ENCODE peak calls at places on chromosomes 6 and 20, in six cellular contexts. One of them, this sample, is unnamed.

GRCh38 chr20:20391115-20391514 is 23.2 kb downstream of the INSM1 start:
- DNase-seq in H9: no peak
- DNase-seq in trophoblast cell: no peak
- DNase-seq in neuronal stem cell: no peak
- DNase-seq in H1: no peak
- DNase-seq in IMR-90: no peak
- DNase-seq in this sample: no peak

GRCh38 chr6:100998111-100998510 is 117.0 kb upstream of the ASCC3 start:
- DNase-seq in trophoblast cell: peak
- DNase-seq in H9: no peak
- DNase-seq in IMR-90: peak
- DNase-seq in H1: no peak
- DNase-seq in neuronal stem cell: no peak
- DNase-seq in this sample: peak

GRCh38 chr6:111663692-111664564 is 58.2 kb upstream of the TRAF3IP2 start:
- DNase-seq in H9: peak
- DNase-seq in IMR-90: peak
- DNase-seq in H1: peak
- DNase-seq in trophoblast cell: peak
- DNase-seq in neuronal stem cell: peak
- DNase-seq in this sample: peak

GRCh38 chr6:73688351-73688750 is 7.7 kb upstream of the CD109 start:
- DNase-seq in H9: no peak
- DNase-seq in neuronal stem cell: no peak
- DNase-seq in H1: no peak
- DNase-seq in IMR-90: no peak
- DNase-seq in trophoblast cell: no peak
- DNase-seq in this sample: no peak

GRCh38 chr6:123953920-123954319 is 150.3 kb downstream of the NKAIN2 start:
- DNase-seq in H9: peak
- DNase-seq in neuronal stem cell: no peak
- DNase-seq in IMR-90: no peak
- DNase-seq in trophoblast cell: no peak
- DNase-seq in H1: no peak
- DNase-seq in this sample: no peak

GRCh38 chr20:57991211-57991841 is 237.1 kb downstream of the ANKRD60 start:
- DNase-seq in neuronal stem cell: no peak
- DNase-seq in H9: no peak
- DNase-seq in IMR-90: no peak
- DNase-seq in trophoblast cell: peak
- DNase-seq in H1: no peak
- DNase-seq in this sample: no peak

GRCh38 chr20:48716086-48716485 is 111.7 kb downstream of the PREX1 start:
- DNase-seq in IMR-90: no peak
- DNase-seq in trophoblast cell: no peak
- DNase-seq in neuronal stem cell: no peak
- DNase-seq in H9: no peak
- DNase-seq in H1: no peak
- DNase-seq in this sample: no peak

GRCh38 chr6:66264376-66264775 is 557.4 kb upstream of the EYS start:
- DNase-seq in H9: no peak
- DNase-seq in trophoblast cell: no peak
- DNase-seq in IMR-90: no peak
- DNase-seq in H1: no peak
- DNase-seq in neuronal stem cell: no peak
- DNase-seq in this sample: no peak

GRCh38 chr6:96794980-96795379 is 42.3 kb downstream of the GPR63 start:
- DNase-seq in trophoblast cell: peak
- DNase-seq in neuronal stem cell: no peak
- DNase-seq in IMR-90: peak
- DNase-seq in H9: no peak
- DNase-seq in H1: no peak
- DNase-seq in this sample: peak

GRCh38 chr6:50271817-50272216 is 222.1 kb upstream of the DEFB112 start:
- DNase-seq in neuronal stem cell: no peak
- DNase-seq in H9: no peak
- DNase-seq in H1: no peak
- DNase-seq in IMR-90: no peak
- DNase-seq in trophoblast cell: no peak
- DNase-seq in this sample: no peak

GRCh38 chr6:34132486-34133185 is 13.3 kb downstream of the GRM4 start:
- DNase-seq in H1: peak
- DNase-seq in neuronal stem cell: peak
- DNase-seq in IMR-90: peak
- DNase-seq in trophoblast cell: peak
- DNase-seq in H9: peak
- DNase-seq in this sample: peak

GRCh38 chr6:61711849-61712248 is 574.2 kb downstream of the KHDRBS2 start:
- DNase-seq in H9: peak
- DNase-seq in H1: peak
- DNase-seq in trophoblast cell: no peak
- DNase-seq in neuronal stem cell: peak
- DNase-seq in IMR-90: no peak
- DNase-seq in this sample: peak

GRCh38 chr6:138109042-138109997 is 2.1 kb upstream of the PERP start:
- DNase-seq in neuronal stem cell: peak
- DNase-seq in trophoblast cell: peak
- DNase-seq in IMR-90: peak
- DNase-seq in H1: peak
- DNase-seq in H9: no peak
- DNase-seq in this sample: peak

GRCh38 chr20:23061713-23062561 is 12.5 kb upstream of the THBD start:
- DNase-seq in neuronal stem cell: no peak
- DNase-seq in trophoblast cell: peak
- DNase-seq in H9: peak
- DNase-seq in H1: peak
- DNase-seq in IMR-90: peak
- DNase-seq in this sample: peak

GRCh38 chr20:36859700-36860330 is 16.1 kb upstream of the TLDC2 start:
- DNase-seq in H1: no peak
- DNase-seq in IMR-90: no peak
- DNase-seq in H9: no peak
- DNase-seq in trophoblast cell: no peak
- DNase-seq in neuronal stem cell: no peak
- DNase-seq in this sample: peak

GRCh38 chr6:20334334-20334733 is 67.3 kb upstream of the E2F3 start:
- DNase-seq in H1: no peak
- DNase-seq in IMR-90: no peak
- DNase-seq in trophoblast cell: no peak
- DNase-seq in H9: peak
- DNase-seq in neuronal stem cell: no peak
- DNase-seq in this sample: no peak

GRCh38 chr6:27865952-27866369 is 46.2 kb downstream of the OR2B2 start:
- DNase-seq in neuronal stem cell: no peak
- DNase-seq in trophoblast cell: no peak
- DNase-seq in IMR-90: no peak
- DNase-seq in H9: peak
- DNase-seq in H1: peak
- DNase-seq in this sample: no peak

GRCh38 chr20:25039697-25040437 is 18.1 kb downstream of the ACSS1 start:
- DNase-seq in IMR-90: peak
- DNase-seq in H9: no peak
- DNase-seq in neuronal stem cell: no peak
- DNase-seq in trophoblast cell: no peak
- DNase-seq in H1: no peak
- DNase-seq in this sample: peak

GRCh38 chr6:112802154-112802553 is 455.0 kb downstream of the RFPL4B start:
- DNase-seq in H9: no peak
- DNase-seq in H1: no peak
- DNase-seq in trophoblast cell: no peak
- DNase-seq in IMR-90: peak
- DNase-seq in neuronal stem cell: no peak
- DNase-seq in this sample: peak

GRCh38 chr6:132715204-132715603 is 1.3 kb upstream of the VNN1 start:
- DNase-seq in H9: peak
- DNase-seq in H1: peak
- DNase-seq in IMR-90: peak
- DNase-seq in neuronal stem cell: peak
- DNase-seq in trophoblast cell: peak
- DNase-seq in this sample: peak

GRCh38 chr20:54623923-54624569 is 148.7 kb downstream of the DOK5 start:
- DNase-seq in neuronal stem cell: no peak
- DNase-seq in IMR-90: no peak
- DNase-seq in H9: no peak
- DNase-seq in H1: no peak
- DNase-seq in trophoblast cell: no peak
- DNase-seq in this sample: no peak

GRCh38 chr6:4370066-4370465 is 234.7 kb upstream of the ECI2 start:
- DNase-seq in H1: no peak
- DNase-seq in neuronal stem cell: no peak
- DNase-seq in IMR-90: peak
- DNase-seq in trophoblast cell: peak
- DNase-seq in H9: no peak
- DNase-seq in this sample: peak

GRCh38 chr20:9608639-9609440 is 94.5 kb downstream of the LAMP5 start:
- DNase-seq in H1: no peak
- DNase-seq in neuronal stem cell: no peak
- DNase-seq in trophoblast cell: no peak
- DNase-seq in H9: no peak
- DNase-seq in IMR-90: no peak
- DNase-seq in this sample: no peak

GRCh38 chr20:20895537-20895936 is 183.1 kb upstream of the RALGAPA2 start:
- DNase-seq in IMR-90: no peak
- DNase-seq in H1: no peak
- DNase-seq in H9: no peak
- DNase-seq in neuronal stem cell: no peak
- DNase-seq in trophoblast cell: no peak
- DNase-seq in this sample: no peak

GRCh38 chr20:36319356-36320260 is 13.5 kb downstream of the DLGAP4 start:
- DNase-seq in IMR-90: no peak
- DNase-seq in neuronal stem cell: no peak
- DNase-seq in H1: no peak
- DNase-seq in H9: peak
- DNase-seq in trophoblast cell: peak
- DNase-seq in this sample: no peak

GRCh38 chr6:37314803-37315515 is 38.8 kb upstream of the RNF8 start:
- DNase-seq in H9: peak
- DNase-seq in IMR-90: peak
- DNase-seq in trophoblast cell: peak
- DNase-seq in neuronal stem cell: no peak
- DNase-seq in H1: peak
- DNase-seq in this sample: peak

GRCh38 chr20:62320581-62321354 is 18.0 kb downstream of the ADRM1 start:
- DNase-seq in H1: no peak
- DNase-seq in IMR-90: no peak
- DNase-seq in trophoblast cell: no peak
- DNase-seq in neuronal stem cell: no peak
- DNase-seq in H9: peak
- DNase-seq in this sample: no peak

GRCh38 chr6:111612379-111612778 is 6.7 kb upstream of the TRAF3IP2 start:
- DNase-seq in H9: no peak
- DNase-seq in neuronal stem cell: no peak
- DNase-seq in IMR-90: no peak
- DNase-seq in trophoblast cell: no peak
- DNase-seq in H1: no peak
- DNase-seq in this sample: no peak

GRCh38 chr6:149716584-149716983 is 1.3 kb downstream of the LATS1 start:
- DNase-seq in IMR-90: peak
- DNase-seq in H9: no peak
- DNase-seq in neuronal stem cell: no peak
- DNase-seq in trophoblast cell: no peak
- DNase-seq in H1: no peak
- DNase-seq in this sample: peak

GRCh38 chr6:149719531-149719930 is 1.6 kb upstream of the LATS1 start:
- DNase-seq in IMR-90: no peak
- DNase-seq in H9: no peak
- DNase-seq in neuronal stem cell: no peak
- DNase-seq in H1: no peak
- DNase-seq in trophoblast cell: no peak
- DNase-seq in this sample: no peak

GRCh38 chr6:149716181-149716580 is 1.7 kb downstream of the LATS1 start:
- DNase-seq in trophoblast cell: no peak
- DNase-seq in IMR-90: no peak
- DNase-seq in neuronal stem cell: no peak
- DNase-seq in H1: no peak
- DNase-seq in H9: no peak
- DNase-seq in this sample: peak

GRCh38 chr6:149717255-149717587 is 680 bp downstream of the LATS1 start:
- DNase-seq in IMR-90: no peak
- DNase-seq in trophoblast cell: no peak
- DNase-seq in neuronal stem cell: no peak
- DNase-seq in H9: no peak
- DNase-seq in H1: no peak
- DNase-seq in this sample: no peak

GRCh38 chr6:149717588-149718458 is at the start of gene LATS1:
- DNase-seq in neuronal stem cell: peak
- DNase-seq in H1: peak
- DNase-seq in trophoblast cell: peak
- DNase-seq in IMR-90: peak
- DNase-seq in H9: peak
- DNase-seq in this sample: peak
- H3K4ac ChIP-seq in neuronal stem cell: peak
- H3K4ac ChIP-seq in H1: peak
- H3K4ac ChIP-seq in trophoblast cell: peak
- H3K4ac ChIP-seq in IMR-90: peak
- H3K4ac ChIP-seq in H9: peak
- H3K4ac ChIP-seq in this sample: peak

GRCh38 chr6:149317656-149318571 is at the start of gene TAB2:
- DNase-seq in H9: no peak
- DNase-seq in H1: peak
- DNase-seq in neuronal stem cell: peak
- DNase-seq in IMR-90: no peak
- DNase-seq in trophoblast cell: peak
- DNase-seq in this sample: peak
- H3K4ac ChIP-seq in H9: no peak
- H3K4ac ChIP-seq in H1: no peak
- H3K4ac ChIP-seq in neuronal stem cell: peak
- H3K4ac ChIP-seq in IMR-90: peak
- H3K4ac ChIP-seq in trophoblast cell: peak
- H3K4ac ChIP-seq in this sample: peak

GRCh38 chr6:8627085-8627861 is 191.9 kb upstream of the SLC35B3 start:
- DNase-seq in H9: no peak
- DNase-seq in IMR-90: no peak
- DNase-seq in trophoblast cell: peak
- DNase-seq in neuronal stem cell: no peak
- DNase-seq in H1: no peak
- DNase-seq in this sample: peak
- H3K4ac ChIP-seq in H9: no peak
- H3K4ac ChIP-seq in IMR-90: no peak
- H3K4ac ChIP-seq in trophoblast cell: no peak
- H3K4ac ChIP-seq in neuronal stem cell: no peak
- H3K4ac ChIP-seq in H1: no peak
- H3K4ac ChIP-seq in this sample: no peak

GRCh38 chr6:44920952-44921491 is 407.1 kb upstream of the RUNX2 start:
- DNase-seq in neuronal stem cell: no peak
- DNase-seq in H9: no peak
- DNase-seq in H1: no peak
- DNase-seq in IMR-90: no peak
- DNase-seq in trophoblast cell: no peak
- DNase-seq in this sample: no peak

GRCh38 chr6:44917430-44917829 is 410.7 kb upstream of the RUNX2 start:
- DNase-seq in H9: no peak
- DNase-seq in trophoblast cell: no peak
- DNase-seq in IMR-90: peak
- DNase-seq in H1: no peak
- DNase-seq in neuronal stem cell: no peak
- DNase-seq in this sample: no peak

GRCh38 chr6:44918893-44919292 is 409.2 kb upstream of the RUNX2 start:
- DNase-seq in IMR-90: no peak
- DNase-seq in trophoblast cell: no peak
- DNase-seq in neuronal stem cell: no peak
- DNase-seq in H9: no peak
- DNase-seq in H1: no peak
- DNase-seq in this sample: no peak

GRCh38 chr6:44915111-44915510 is 413.0 kb upstream of the RUNX2 start:
- DNase-seq in H1: no peak
- DNase-seq in neuronal stem cell: no peak
- DNase-seq in H9: no peak
- DNase-seq in trophoblast cell: peak
- DNase-seq in IMR-90: no peak
- DNase-seq in this sample: no peak
- H3K4ac ChIP-seq in H1: no peak
- H3K4ac ChIP-seq in neuronal stem cell: no peak
- H3K4ac ChIP-seq in H9: no peak
- H3K4ac ChIP-seq in trophoblast cell: no peak
- H3K4ac ChIP-seq in IMR-90: no peak
- H3K4ac ChIP-seq in this sample: no peak

This sample was measured in mesenchymal stem cell.